ENCODE peak calls at places on chromosomes 7 and 10, in seven cellular contexts. E is endothelial cell of umbilical vein; M is stimulated activated CD4-positive, alpha-beta T cell treated with anti-CD3 and anti-CD28 coated beads, TNF-alpha, amount 100 ng/mL, for 1 hour; F is hypothalamus; S is C1 segment of cervical spinal cord; O is upper lobe of right lung; H is lower lobe of right lung. X is an unnamed sample.

GRCh38 chr10:7445474-7446135 is 34.8 kb upstream of the SFMBT2 start:
- DNase-seq in E (no peak), H (no peak), S (no peak), M (no peak), O (no peak), F (no peak), X (no peak)

GRCh38 chr7:36942062-36942461 is 217.8 kb upstream of the AOAH start:
- DNase-seq in S (no peak), O (no peak), F (no peak), H (no peak), M (no peak), E (no peak), X (no peak)

GRCh38 chr10:55793024-55793423 is 568.0 kb downstream of the ZWINT start:
- DNase-seq in S (no peak), F (no peak), M (no peak), O (no peak), H (no peak), E (no peak), X (no peak)

GRCh38 chr10:29858352-29859267 is 200.8 kb downstream of the JCAD start:
- DNase-seq in M (no peak), F (no peak), S (no peak), H (peak; percentile 75), E (peak; percentile 92), O (peak; percentile 82), X (peak; percentile 80)

GRCh38 chr7:93203496-93203895 is 22.8 kb downstream of the HEPACAM2 start:
- DNase-seq in M (no peak), E (no peak), H (no peak), S (no peak), F (no peak), O (no peak), X (no peak)

GRCh38 chr10:132836248-132836831 is 50.4 kb upstream of the NKX6-2 start:
- DNase-seq in H (no peak), F (no peak), M (no peak), S (no peak), E (no peak), O (no peak), X (peak; percentile 67)

GRCh38 chr10:123649672-123650071 is 16.5 kb upstream of the GPR26 start:
- DNase-seq in H (no peak), M (no peak), E (no peak), O (peak; percentile 18), S (no peak), F (no peak), X (no peak)

GRCh38 chr10:22825841-22826240 is 102.0 kb upstream of the ARMC3 start:
- DNase-seq in O (no peak), M (no peak), F (peak; percentile 2), H (peak; percentile 63), E (no peak), S (no peak), X (no peak)

GRCh38 chr7:114392686-114393085 is 21.9 kb upstream of the FOXP2 start:
- DNase-seq in S (no peak), H (no peak), F (no peak), O (no peak), E (no peak), M (no peak), X (no peak)

GRCh38 chr10:13294156-13294555 is 5.7 kb downstream of the PHYH start:
- DNase-seq in F (no peak), H (no peak), M (no peak), O (no peak), E (no peak), S (no peak), X (no peak)

GRCh38 chr7:157621131-157621681 is 284.4 kb downstream of the DNAJB6 start:
- DNase-seq in O (peak; percentile 59), E (no peak), S (no peak), H (no peak), M (no peak), F (no peak), X (no peak)

GRCh38 chr10:75643405-75643804 is 212.0 kb downstream of the LRMDA start:
- DNase-seq in H (no peak), O (no peak), F (no peak), M (no peak), S (no peak), E (no peak), X (no peak)

GRCh38 chr7:116196947-116197346 is 13.4 kb upstream of the TES start:
- DNase-seq in O (no peak), S (no peak), E (no peak), F (no peak), H (no peak), M (no peak), X (no peak)

GRCh38 chr7:77290425-77290824 is 90.8 kb upstream of the FGL2 start:
- DNase-seq in E (no peak), M (no peak), O (no peak), H (no peak), F (no peak), S (no peak), X (no peak)

GRCh38 chr10:115030483-115031200 is 62.5 kb upstream of the ATRNL1 start:
- DNase-seq in F (no peak), M (no peak), O (no peak), H (no peak), S (no peak), E (no peak), X (no peak)

GRCh38 chr7:84231157-84231556 is 36.6 kb upstream of the SEMA3A start:
- DNase-seq in F (no peak), H (no peak), O (no peak), E (no peak), M (no peak), S (no peak), X (no peak)

GRCh38 chr7:51297986-51298385 is 18.6 kb downstream of the COBL start:
- DNase-seq in O (no peak), S (no peak), H (no peak), M (no peak), F (no peak), E (no peak), X (no peak)

GRCh38 chr10:45513586-45513985 is 139.6 kb downstream of the ALOX5 start:
- DNase-seq in S (no peak), F (no peak), E (no peak), O (no peak), H (no peak), M (no peak), X (no peak)

GRCh38 chr7:94003446-94004023 is 620 bp downstream of the BET1 start:
- DNase-seq in E (no peak), H (no peak), F (no peak), M (no peak), O (no peak), S (peak; percentile 36), X (no peak)

GRCh38 chr10:89419548-89419947 is 5.2 kb downstream of the IFIT5 start:
- DNase-seq in E (no peak), O (no peak), F (no peak), H (no peak), S (no peak), M (no peak), X (no peak)

GRCh38 chr10:90023950-90024349 is 322.6 kb downstream of the KIF20B start:
- DNase-seq in F (no peak), O (no peak), H (no peak), M (no peak), S (no peak), E (no peak), X (no peak)

GRCh38 chr10:72220637-72221036 is 4.6 kb upstream of the ASCC1 start:
- DNase-seq in H (no peak), M (no peak), E (no peak), O (no peak), F (no peak), S (no peak), X (no peak)

GRCh38 chr10:101939273-101939635 is 95.7 kb upstream of the KCNIP2 start:
- DNase-seq in F (no peak), S (no peak), O (no peak), H (no peak), E (peak; percentile 90), M (no peak), X (no peak)

GRCh38 chr10:78314651-78315050 is 281.0 kb downstream of the RPS24 start:
- DNase-seq in M (no peak), H (no peak), S (no peak), O (no peak), F (no peak), E (no peak), X (no peak)

GRCh38 chr7:121198502-121198901 is 130.3 kb upstream of the WNT16 start:
- DNase-seq in E (no peak), O (no peak), S (no peak), F (no peak), H (no peak), M (no peak), X (no peak)

GRCh38 chr7:45697576-45698136 is 123.5 kb downstream of the ADCY1 start:
- DNase-seq in E (no peak), F (no peak), O (no peak), S (no peak), M (no peak), H (no peak), X (no peak)

GRCh38 chr7:48760528-48761265 is 163.7 kb upstream of the CDC14C start:
- DNase-seq in E (no peak), O (no peak), H (no peak), F (no peak), M (no peak), S (no peak), X (no peak)

GRCh38 chr10:64036996-64037666 is 515.9 kb downstream of the REEP3 start:
- DNase-seq in S (peak; percentile 84), E (no peak), F (no peak), O (no peak), M (no peak), H (no peak), X (no peak)

GRCh38 chr7:44324204-44325126 is 929 bp downstream of the CAMK2B start:
- DNase-seq in H (no peak), S (peak; percentile 65), O (peak; percentile 50), E (no peak), M (no peak), F (peak; percentile 26), X (no peak)

GRCh38 chr7:112985377-112985987 is 101.1 kb downstream of the GPR85 start:
- DNase-seq in H (no peak), E (no peak), F (no peak), O (no peak), S (no peak), M (no peak), X (no peak)

GRCh38 chr7:31767686-31768358 is 80.8 kb downstream of the PPP1R17 start:
- DNase-seq in E (no peak), S (no peak), M (no peak), H (no peak), O (no peak), F (no peak), X (no peak)

X was measured in Right ventricle myocardium inferior.